ENCODE peak calls at places on chromosomes 4 and X, in four cellular contexts. A, C, S and V are unnamed samples.

GRCh38 chr4:8907596-8908205 is 36.1 kb upstream of the HMX1 start:
- DNase-seq in A (no peak), C (no peak), S (no peak), V (no peak)

GRCh38 chr4:145189981-145190380 is 9.6 kb upstream of the OTUD4 start:
- DNase-seq in A (no peak), C (no peak), S (no peak), V (no peak)

GRCh38 chrX:104370089-104370488 is 115.4 kb upstream of the ESX1 start:
- DNase-seq in A (peak), C (peak), S (peak), V (peak)

GRCh38 chrX:77742788-77743476 is 43.1 kb downstream of the ATRX start:
- DNase-seq in A (no peak), C (no peak), S (no peak), V (no peak)

GRCh38 chrX:128052303-128052702 is at the start of gene ACTRT1:
- DNase-seq in A (no peak), C (no peak), S (no peak), V (no peak)

GRCh38 chr4:94491322-94491721 is 39.6 kb downstream of the PDLIM5 start:
- DNase-seq in A (no peak), C (no peak), S (no peak), V (no peak)

GRCh38 chr4:115234405-115235093 is 121.1 kb upstream of the NDST4 start:
- DNase-seq in A (no peak), C (no peak), S (peak), V (no peak)

GRCh38 chr4:42618018-42618417 is 38.9 kb downstream of the ATP8A1 start:
- DNase-seq in A (no peak), C (no peak), S (no peak), V (no peak)

GRCh38 chr4:101239685-101240084 is 107.6 kb downstream of the PPP3CA start:
- DNase-seq in A (no peak), C (no peak), S (no peak), V (no peak)

GRCh38 chrX:17247144-17247543 is 127.9 kb upstream of the NHS start:
- DNase-seq in A (no peak), C (no peak), S (no peak), V (no peak)

GRCh38 chrX:17078031-17078730 is 131.7 kb downstream of the REPS2 start:
- DNase-seq in A (no peak), C (no peak), S (no peak), V (no peak)

GRCh38 chrX:10482262-10482661 is 138.1 kb downstream of the MID1 start:
- DNase-seq in A (no peak), C (no peak), S (no peak), V (no peak)

GRCh38 chr4:8210631-8211030 is 11.5 kb downstream of the SH3TC1 start:
- DNase-seq in A (no peak), C (no peak), S (no peak), V (no peak)

GRCh38 chr4:146739182-146739581 is 100.5 kb downstream of the POU4F2 start:
- DNase-seq in A (no peak), C (no peak), S (no peak), V (no peak)

GRCh38 chrX:110915579-110915978 is 120.0 kb upstream of the CHRDL1 start:
- DNase-seq in A (no peak), C (no peak), S (no peak), V (no peak)

GRCh38 chrX:103396186-103396585 is 19.8 kb downstream of the BEX3 start:
- DNase-seq in A (no peak), C (no peak), S (no peak), V (no peak)

GRCh38 chr4:73438582-73439215 is 2.7 kb downstream of the AFP start:
- DNase-seq in A (no peak), C (no peak), S (no peak), V (no peak)

GRCh38 chr4:153651041-153651960 is 32.8 kb upstream of the TLR2 start:
- DNase-seq in A (no peak), C (no peak), S (no peak), V (no peak)
- TF ChIP-seq NR3C1 in A (no peak), C (no peak), S (no peak), V (no peak)

DNA sequence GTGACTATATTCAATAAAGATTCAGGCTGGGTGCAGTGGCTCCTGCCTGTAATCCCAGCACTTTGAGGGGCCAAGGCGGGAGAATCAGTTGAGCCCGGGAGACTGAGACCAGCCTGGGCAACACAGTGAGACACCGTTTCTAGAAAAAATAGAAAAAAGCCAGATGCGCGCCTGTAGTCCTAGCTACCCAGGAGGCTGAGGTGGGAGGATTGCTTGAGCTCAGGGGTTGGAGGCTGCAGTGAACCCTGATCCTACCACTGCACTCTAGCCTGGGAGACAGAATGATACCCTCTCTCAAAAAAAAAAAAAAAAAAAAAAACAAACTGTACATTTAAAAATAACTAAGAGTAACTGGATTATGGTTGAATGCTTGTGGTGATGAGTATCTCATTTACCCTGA is 1.1 kb downstream of the NUDT6 start:
- DNase-seq in A (no peak), C (no peak), S (no peak), V (no peak)
- TF ChIP-seq NR3C1 in A (no peak), C (no peak), S (no peak), V (no peak)

GRCh38 chrX:136752796-136753195 is 27.9 kb downstream of the ARHGEF6 start:
- DNase-seq in A (no peak), C (no peak), S (no peak), V (no peak)
- TF ChIP-seq NR3C1 in A (no peak), C (no peak), S (no peak), V (no peak)

GRCh38 chrX:19991350-19991718 is 473 bp upstream of the BCLAF3 start:
- DNase-seq in A (no peak), C (no peak), S (no peak), V (no peak)
- TF ChIP-seq NR3C1 in A (no peak), C (no peak), S (no peak), V (no peak)

DNA sequence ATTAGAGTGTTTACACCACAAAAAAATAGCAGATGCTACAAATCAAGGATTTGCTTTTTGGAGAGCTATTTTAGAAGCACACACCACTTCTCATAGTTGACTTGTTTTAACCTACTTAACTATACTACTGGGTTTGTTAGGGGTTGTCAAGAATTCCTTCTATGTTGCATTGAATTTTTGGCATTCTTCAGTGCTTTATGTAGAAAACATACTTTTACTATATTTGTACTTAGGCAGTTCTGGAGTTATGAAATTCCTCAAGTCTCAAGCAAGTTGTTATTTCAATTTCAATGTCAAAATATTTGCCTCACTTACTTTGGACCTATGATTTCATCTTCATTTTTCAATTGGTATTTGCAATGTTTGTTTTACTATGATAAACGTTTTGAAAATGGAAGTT is 449.6 kb downstream of the GLUD2 start:
- DNase-seq in A (no peak), C (no peak), S (no peak), V (no peak)
- TF ChIP-seq NR3C1 in A (no peak), C (no peak), S (no peak), V (no peak)

DNA sequence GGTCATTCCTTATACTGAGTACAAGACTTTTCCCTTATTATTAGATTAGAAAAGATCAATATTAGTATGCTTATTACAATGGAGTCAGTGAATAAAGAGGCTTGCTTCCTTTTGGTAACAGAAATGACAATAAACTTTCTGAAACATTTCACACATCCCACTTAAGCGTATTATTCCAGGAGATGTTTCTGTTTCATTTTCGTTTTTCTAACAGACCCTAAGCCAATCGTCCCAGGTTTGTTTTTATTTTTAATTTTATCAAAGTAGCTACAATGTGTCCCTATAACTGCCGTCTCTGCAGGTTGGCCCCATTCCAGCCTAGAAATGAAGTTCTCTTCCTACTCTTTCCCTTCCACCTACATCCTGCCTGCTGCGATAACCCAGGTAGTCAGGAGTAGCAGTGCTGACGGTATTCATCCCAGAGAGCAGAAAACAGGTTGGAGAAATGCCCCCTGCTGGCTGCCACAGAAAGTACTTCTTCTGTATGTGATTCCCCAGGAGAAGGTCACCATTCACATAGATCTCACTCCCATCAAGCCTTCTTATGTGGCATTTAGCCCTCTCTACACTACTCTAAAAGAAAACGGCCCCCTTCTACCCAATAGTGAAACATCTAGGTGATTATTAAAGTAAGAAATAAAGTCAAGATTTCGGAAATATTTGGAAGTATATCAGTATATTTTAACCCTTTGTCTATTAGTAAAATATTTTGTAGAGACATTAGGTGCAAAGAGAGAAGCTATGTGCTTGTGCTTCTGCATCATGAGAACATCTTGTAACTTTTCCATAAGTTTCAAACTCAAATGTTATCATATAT is 40.4 kb downstream of the ENPEP start:
- DNase-seq in A (peak), C (peak), S (peak), V (peak)
- TF ChIP-seq NR3C1 in A (no peak), C (no peak), S (no peak), V (no peak)

GRCh38 chrX:153669174-153669890 is 4.3 kb downstream of the PNCK start:
- DNase-seq in A (peak), C (peak), S (no peak), V (no peak)
- TF ChIP-seq NR3C1 in A (no peak), C (no peak), S (no peak), V (no peak)

GRCh38 chrX:150150780-150151125 is 212.4 kb upstream of the MAMLD1 start:
- DNase-seq in A (no peak), C (no peak), S (no peak), V (no peak)
- TF ChIP-seq NR3C1 in A (no peak), C (no peak), S (no peak), V (no peak)